ENCODE peak calls at places on chromosomes 11 and 22, in nine cellular contexts. X is fibroblast of lung; D is CD4-positive, CD25-positive, alpha-beta regulatory T cell; B is AG09319; Q is thoracic aorta; M is pulmonary artery endothelial cell; Y is activated T-cell treated with anti-CD3 and anti-CD28 coated beads, Interleukin-2, amount 50 U/mL, for 72 hours; I is hepatic stellate cell; H is uterus. U is an unnamed sample.

GRCh38 chr11:86182976-86183584 is 61.5 kb upstream of the EED start:
- DNase-seq in I (no peak), X (no peak), B (no peak), Y (peak), D (peak), M (no peak), Q (no peak), H (no peak), U (peak)

GRCh38 chr22:50691521-50691920 is 18.9 kb downstream of the SHANK3 start:
- DNase-seq in Y (peak), I (no peak), Q (no peak), D (no peak), X (peak), H (no peak), B (no peak), M (no peak), U (no peak)

GRCh38 chr11:117826360-117826635 is 1.8 kb upstream of the FXYD2 start:
- DNase-seq in Y (no peak), B (no peak), X (peak), I (no peak), D (no peak), M (no peak), H (no peak), Q (no peak), U (no peak)

GRCh38 chr22:31179345-31179744 is 19.4 kb downstream of the RNF185 start:
- DNase-seq in D (no peak), M (no peak), I (peak), B (no peak), X (no peak), H (no peak), Y (no peak), Q (no peak), U (no peak)

GRCh38 chr11:128463386-128463829 is 124.0 kb downstream of the ETS1 start:
- DNase-seq in Y (no peak), D (no peak), H (peak), B (peak), X (peak), I (peak), Q (peak), M (peak), U (no peak)

GRCh38 chr22:44210721-44211120 is 30.0 kb downstream of the PARVG start:
- DNase-seq in Y (no peak), X (peak), I (no peak), H (no peak), Q (no peak), B (peak), D (no peak), M (no peak), U (no peak)

GRCh38 chr22:48736593-48737460 is 1090.8 kb downstream of the BRD1 start:
- DNase-seq in I (no peak), B (no peak), H (no peak), D (no peak), M (no peak), Y (no peak), Q (no peak), X (no peak), U (no peak)

GRCh38 chr22:26679003-26679629 is 21.7 kb downstream of the MIAT start:
- DNase-seq in X (peak), H (peak), I (peak), D (peak), M (no peak), Q (peak), B (peak), Y (peak), U (peak)

GRCh38 chr11:5631969-5632635 is 7.3 kb downstream of the TRIM34 start:
- DNase-seq in M (no peak), D (no peak), X (no peak), B (no peak), Y (no peak), H (no peak), Q (no peak), I (no peak), U (no peak)

GRCh38 chr22:46219650-46220049 is 30.4 kb downstream of the CDPF1 start:
- DNase-seq in D (no peak), Q (no peak), M (no peak), H (no peak), Y (no peak), B (no peak), X (no peak), I (no peak), U (no peak)

GRCh38 chr11:62149986-62150886 is 26.4 kb downstream of the INCENP start:
- DNase-seq in Q (no peak), B (no peak), M (no peak), X (no peak), D (no peak), Y (no peak), I (no peak), H (no peak), U (no peak)

GRCh38 chr11:105315287-105315686 is 175.7 kb upstream of the CARD18 start:
- DNase-seq in X (no peak), Q (no peak), B (no peak), Y (no peak), M (no peak), D (no peak), I (no peak), H (no peak), U (no peak)

GRCh38 chr11:73228268-73229134 is 10.4 kb downstream of the P2RY2 start:
- DNase-seq in X (no peak), D (no peak), B (no peak), H (no peak), Y (no peak), M (no peak), Q (no peak), I (no peak), U (no peak)

GRCh38 chr11:10309163-10310093 is 4.6 kb downstream of the ADM start:
- DNase-seq in I (peak), Y (no peak), X (peak), B (peak), Q (no peak), H (peak), M (no peak), D (no peak), U (no peak)

GRCh38 chr11:108635106-108635505 is 29.8 kb upstream of the DDX10 start:
- DNase-seq in D (no peak), Q (no peak), B (no peak), X (no peak), Y (no peak), I (no peak), H (no peak), M (no peak), U (no peak)

GRCh38 chr11:132042296-132042695 is 671.9 kb downstream of the NTM start:
- DNase-seq in H (no peak), B (no peak), D (no peak), Q (no peak), X (no peak), I (no peak), Y (no peak), M (no peak), U (no peak)

U was measured in activated T-helper 9 cell treated with anti-CD3 and anti-CD28 coated beads, Interleukin-2, amount 50 U/mL, for 16 hours.